ENCODE peak calls at places on chromosomes 3 and 15, in nine cellular contexts. One of them, this sample, is unnamed.

GRCh38 chr3:64244011-64244942 is 19.0 kb upstream of the PRICKLE2 start:
- DNase-seq in HTR-8/SVneo: no peak
- DNase-seq in stimulated activated CD4-positive, alpha-beta T cell treated with anti-CD3 and anti-CD28 coated beads, Interleukin-12 subunit alpha, Interleukin-12 subunit beta, amount 100 ng/mL, for 4 hours: no peak
- DNase-seq in HCT116: peak; percentile 51
- DNase-seq in fibroblast of the conjunctiva: no peak
- DNase-seq in CD8-positive, alpha-beta T cell: no peak
- DNase-seq in T-helper 2 cell treated with Interferon-gamma antibody and Interleukin-4, amounts not matched to agents 5 μg/mL and 100 μg/mL, for 36 hours: no peak
- DNase-seq in NCI-H1092 treated with DMSO at 0.1 percent for 48 hours: no peak
- DNase-seq in KBM-7: peak; percentile 25
- DNase-seq in this sample: no peak

GRCh38 chr3:39013921-39014509 is 37.7 kb downstream of the SCN11A start:
- DNase-seq in KBM-7: no peak
- DNase-seq in HCT116: no peak
- DNase-seq in fibroblast of the conjunctiva: no peak
- DNase-seq in HTR-8/SVneo: no peak
- DNase-seq in stimulated activated CD4-positive, alpha-beta T cell treated with anti-CD3 and anti-CD28 coated beads, Interleukin-12 subunit alpha, Interleukin-12 subunit beta, amount 100 ng/mL, for 4 hours: no peak
- DNase-seq in CD8-positive, alpha-beta T cell: no peak
- DNase-seq in NCI-H1092 treated with DMSO at 0.1 percent for 48 hours: no peak
- DNase-seq in T-helper 2 cell treated with Interferon-gamma antibody and Interleukin-4, amounts not matched to agents 5 μg/mL and 100 μg/mL, for 36 hours: no peak
- DNase-seq in this sample: no peak

GRCh38 chr15:79978694-79979519 is 7.9 kb upstream of the BCL2A1 start:
- DNase-seq in HCT116: no peak
- DNase-seq in T-helper 2 cell treated with Interferon-gamma antibody and Interleukin-4, amounts not matched to agents 5 μg/mL and 100 μg/mL, for 36 hours: no peak
- DNase-seq in KBM-7: peak; percentile 81
- DNase-seq in NCI-H1092 treated with DMSO at 0.1 percent for 48 hours: no peak
- DNase-seq in fibroblast of the conjunctiva: peak; percentile 44
- DNase-seq in CD8-positive, alpha-beta T cell: no peak
- DNase-seq in HTR-8/SVneo: no peak
- DNase-seq in stimulated activated CD4-positive, alpha-beta T cell treated with anti-CD3 and anti-CD28 coated beads, Interleukin-12 subunit alpha, Interleukin-12 subunit beta, amount 100 ng/mL, for 4 hours: no peak
- DNase-seq in this sample: no peak

GRCh38 chr15:25693321-25694237 is 169.5 kb downstream of the ATP10A start:
- DNase-seq in fibroblast of the conjunctiva: no peak
- DNase-seq in stimulated activated CD4-positive, alpha-beta T cell treated with anti-CD3 and anti-CD28 coated beads, Interleukin-12 subunit alpha, Interleukin-12 subunit beta, amount 100 ng/mL, for 4 hours: peak; percentile 26
- DNase-seq in KBM-7: peak; percentile 43
- DNase-seq in CD8-positive, alpha-beta T cell: peak; percentile 27
- DNase-seq in HCT116: no peak
- DNase-seq in NCI-H1092 treated with DMSO at 0.1 percent for 48 hours: peak; percentile 10
- DNase-seq in T-helper 2 cell treated with Interferon-gamma antibody and Interleukin-4, amounts not matched to agents 5 μg/mL and 100 μg/mL, for 36 hours: no peak
- DNase-seq in HTR-8/SVneo: no peak
- DNase-seq in this sample: no peak

GRCh38 chr3:52458770-52459540 is 3.6 kb downstream of the NISCH start:
- DNase-seq in fibroblast of the conjunctiva: no peak
- DNase-seq in T-helper 2 cell treated with Interferon-gamma antibody and Interleukin-4, amounts not matched to agents 5 μg/mL and 100 μg/mL, for 36 hours: no peak
- DNase-seq in CD8-positive, alpha-beta T cell: peak; percentile 21
- DNase-seq in KBM-7: no peak
- DNase-seq in stimulated activated CD4-positive, alpha-beta T cell treated with anti-CD3 and anti-CD28 coated beads, Interleukin-12 subunit alpha, Interleukin-12 subunit beta, amount 100 ng/mL, for 4 hours: no peak
- DNase-seq in HTR-8/SVneo: no peak
- DNase-seq in HCT116: no peak
- DNase-seq in NCI-H1092 treated with DMSO at 0.1 percent for 48 hours: no peak
- DNase-seq in this sample: no peak

GRCh38 chr3:112847692-112848091 is 1.0 kb upstream of the CD200R1L start:
- DNase-seq in KBM-7: no peak
- DNase-seq in HCT116: no peak
- DNase-seq in NCI-H1092 treated with DMSO at 0.1 percent for 48 hours: no peak
- DNase-seq in HTR-8/SVneo: no peak
- DNase-seq in fibroblast of the conjunctiva: no peak
- DNase-seq in CD8-positive, alpha-beta T cell: peak; percentile 34
- DNase-seq in stimulated activated CD4-positive, alpha-beta T cell treated with anti-CD3 and anti-CD28 coated beads, Interleukin-12 subunit alpha, Interleukin-12 subunit beta, amount 100 ng/mL, for 4 hours: no peak
- DNase-seq in T-helper 2 cell treated with Interferon-gamma antibody and Interleukin-4, amounts not matched to agents 5 μg/mL and 100 μg/mL, for 36 hours: no peak
- DNase-seq in this sample: no peak

GRCh38 chr15:64216722-64217428 is 54.1 kb upstream of the PPIB start:
- DNase-seq in fibroblast of the conjunctiva: no peak
- DNase-seq in NCI-H1092 treated with DMSO at 0.1 percent for 48 hours: peak; percentile 31
- DNase-seq in CD8-positive, alpha-beta T cell: no peak
- DNase-seq in KBM-7: no peak
- DNase-seq in HCT116: no peak
- DNase-seq in HTR-8/SVneo: no peak
- DNase-seq in stimulated activated CD4-positive, alpha-beta T cell treated with anti-CD3 and anti-CD28 coated beads, Interleukin-12 subunit alpha, Interleukin-12 subunit beta, amount 100 ng/mL, for 4 hours: no peak
- DNase-seq in T-helper 2 cell treated with Interferon-gamma antibody and Interleukin-4, amounts not matched to agents 5 μg/mL and 100 μg/mL, for 36 hours: no peak
- DNase-seq in this sample: no peak

GRCh38 chr15:77529394-77530159 is 103.1 kb downstream of the LINGO1 start:
- DNase-seq in NCI-H1092 treated with DMSO at 0.1 percent for 48 hours: no peak
- DNase-seq in fibroblast of the conjunctiva: no peak
- DNase-seq in T-helper 2 cell treated with Interferon-gamma antibody and Interleukin-4, amounts not matched to agents 5 μg/mL and 100 μg/mL, for 36 hours: no peak
- DNase-seq in HTR-8/SVneo: no peak
- DNase-seq in stimulated activated CD4-positive, alpha-beta T cell treated with anti-CD3 and anti-CD28 coated beads, Interleukin-12 subunit alpha, Interleukin-12 subunit beta, amount 100 ng/mL, for 4 hours: no peak
- DNase-seq in CD8-positive, alpha-beta T cell: no peak
- DNase-seq in HCT116: no peak
- DNase-seq in KBM-7: no peak
- DNase-seq in this sample: no peak

GRCh38 chr3:123755508-123755907 is 128.6 kb downstream of the MYLK start:
- DNase-seq in HCT116: no peak
- DNase-seq in CD8-positive, alpha-beta T cell: no peak
- DNase-seq in T-helper 2 cell treated with Interferon-gamma antibody and Interleukin-4, amounts not matched to agents 5 μg/mL and 100 μg/mL, for 36 hours: no peak
- DNase-seq in fibroblast of the conjunctiva: no peak
- DNase-seq in HTR-8/SVneo: no peak
- DNase-seq in NCI-H1092 treated with DMSO at 0.1 percent for 48 hours: no peak
- DNase-seq in KBM-7: no peak
- DNase-seq in stimulated activated CD4-positive, alpha-beta T cell treated with anti-CD3 and anti-CD28 coated beads, Interleukin-12 subunit alpha, Interleukin-12 subunit beta, amount 100 ng/mL, for 4 hours: no peak
- DNase-seq in this sample: no peak

GRCh38 chr15:96431787-96432186 is 101.3 kb downstream of the NR2F2 start:
- DNase-seq in NCI-H1092 treated with DMSO at 0.1 percent for 48 hours: no peak
- DNase-seq in T-helper 2 cell treated with Interferon-gamma antibody and Interleukin-4, amounts not matched to agents 5 μg/mL and 100 μg/mL, for 36 hours: no peak
- DNase-seq in fibroblast of the conjunctiva: no peak
- DNase-seq in KBM-7: no peak
- DNase-seq in HCT116: no peak
- DNase-seq in CD8-positive, alpha-beta T cell: no peak
- DNase-seq in stimulated activated CD4-positive, alpha-beta T cell treated with anti-CD3 and anti-CD28 coated beads, Interleukin-12 subunit alpha, Interleukin-12 subunit beta, amount 100 ng/mL, for 4 hours: no peak
- DNase-seq in HTR-8/SVneo: no peak
- DNase-seq in this sample: no peak

GRCh38 chr15:97849183-97849582 is 111.3 kb upstream of the ARRDC4 start:
- DNase-seq in CD8-positive, alpha-beta T cell: no peak
- DNase-seq in NCI-H1092 treated with DMSO at 0.1 percent for 48 hours: no peak
- DNase-seq in T-helper 2 cell treated with Interferon-gamma antibody and Interleukin-4, amounts not matched to agents 5 μg/mL and 100 μg/mL, for 36 hours: no peak
- DNase-seq in HCT116: no peak
- DNase-seq in KBM-7: no peak
- DNase-seq in HTR-8/SVneo: no peak
- DNase-seq in fibroblast of the conjunctiva: no peak
- DNase-seq in stimulated activated CD4-positive, alpha-beta T cell treated with anti-CD3 and anti-CD28 coated beads, Interleukin-12 subunit alpha, Interleukin-12 subunit beta, amount 100 ng/mL, for 4 hours: no peak
- DNase-seq in this sample: no peak

GRCh38 chr3:117616213-117616612 is 906.6 kb downstream of the TUSC7 start:
- DNase-seq in HTR-8/SVneo: no peak
- DNase-seq in KBM-7: no peak
- DNase-seq in CD8-positive, alpha-beta T cell: no peak
- DNase-seq in stimulated activated CD4-positive, alpha-beta T cell treated with anti-CD3 and anti-CD28 coated beads, Interleukin-12 subunit alpha, Interleukin-12 subunit beta, amount 100 ng/mL, for 4 hours: no peak
- DNase-seq in HCT116: no peak
- DNase-seq in fibroblast of the conjunctiva: no peak
- DNase-seq in T-helper 2 cell treated with Interferon-gamma antibody and Interleukin-4, amounts not matched to agents 5 μg/mL and 100 μg/mL, for 36 hours: no peak
- DNase-seq in NCI-H1092 treated with DMSO at 0.1 percent for 48 hours: no peak
- DNase-seq in this sample: no peak

GRCh38 chr15:89794627-89795241 is 18.6 kb downstream of the MESP2 start:
- DNase-seq in KBM-7: no peak
- DNase-seq in T-helper 2 cell treated with Interferon-gamma antibody and Interleukin-4, amounts not matched to agents 5 μg/mL and 100 μg/mL, for 36 hours: no peak
- DNase-seq in stimulated activated CD4-positive, alpha-beta T cell treated with anti-CD3 and anti-CD28 coated beads, Interleukin-12 subunit alpha, Interleukin-12 subunit beta, amount 100 ng/mL, for 4 hours: no peak
- DNase-seq in NCI-H1092 treated with DMSO at 0.1 percent for 48 hours: peak; percentile 4
- DNase-seq in CD8-positive, alpha-beta T cell: no peak
- DNase-seq in fibroblast of the conjunctiva: no peak
- DNase-seq in HTR-8/SVneo: no peak
- DNase-seq in HCT116: no peak
- DNase-seq in this sample: no peak

GRCh38 chr3:58560771-58561311 is 16.4 kb downstream of the FAM107A start:
- DNase-seq in fibroblast of the conjunctiva: peak; percentile 92
- DNase-seq in HCT116: no peak
- DNase-seq in KBM-7: peak; percentile 31
- DNase-seq in NCI-H1092 treated with DMSO at 0.1 percent for 48 hours: no peak
- DNase-seq in HTR-8/SVneo: peak; percentile 89
- DNase-seq in T-helper 2 cell treated with Interferon-gamma antibody and Interleukin-4, amounts not matched to agents 5 μg/mL and 100 μg/mL, for 36 hours: no peak
- DNase-seq in stimulated activated CD4-positive, alpha-beta T cell treated with anti-CD3 and anti-CD28 coated beads, Interleukin-12 subunit alpha, Interleukin-12 subunit beta, amount 100 ng/mL, for 4 hours: no peak
- DNase-seq in CD8-positive, alpha-beta T cell: no peak
- DNase-seq in this sample: no peak

GRCh38 chr3:188901126-188901525 is 270.6 kb upstream of the TPRG1 start:
- DNase-seq in HTR-8/SVneo: no peak
- DNase-seq in CD8-positive, alpha-beta T cell: no peak
- DNase-seq in KBM-7: no peak
- DNase-seq in stimulated activated CD4-positive, alpha-beta T cell treated with anti-CD3 and anti-CD28 coated beads, Interleukin-12 subunit alpha, Interleukin-12 subunit beta, amount 100 ng/mL, for 4 hours: no peak
- DNase-seq in HCT116: no peak
- DNase-seq in T-helper 2 cell treated with Interferon-gamma antibody and Interleukin-4, amounts not matched to agents 5 μg/mL and 100 μg/mL, for 36 hours: no peak
- DNase-seq in fibroblast of the conjunctiva: no peak
- DNase-seq in NCI-H1092 treated with DMSO at 0.1 percent for 48 hours: no peak
- DNase-seq in this sample: no peak

GRCh38 chr3:99376926-99377325 is 261.5 kb upstream of the COL8A1 start:
- DNase-seq in KBM-7: no peak
- DNase-seq in HTR-8/SVneo: no peak
- DNase-seq in T-helper 2 cell treated with Interferon-gamma antibody and Interleukin-4, amounts not matched to agents 5 μg/mL and 100 μg/mL, for 36 hours: no peak
- DNase-seq in NCI-H1092 treated with DMSO at 0.1 percent for 48 hours: no peak
- DNase-seq in fibroblast of the conjunctiva: no peak
- DNase-seq in CD8-positive, alpha-beta T cell: no peak
- DNase-seq in stimulated activated CD4-positive, alpha-beta T cell treated with anti-CD3 and anti-CD28 coated beads, Interleukin-12 subunit alpha, Interleukin-12 subunit beta, amount 100 ng/mL, for 4 hours: no peak
- DNase-seq in HCT116: no peak
- DNase-seq in this sample: no peak

GRCh38 chr3:42115946-42116345 is 24.8 kb downstream of the TRAK1 start:
- DNase-seq in NCI-H1092 treated with DMSO at 0.1 percent for 48 hours: no peak
- DNase-seq in KBM-7: no peak
- DNase-seq in T-helper 2 cell treated with Interferon-gamma antibody and Interleukin-4, amounts not matched to agents 5 μg/mL and 100 μg/mL, for 36 hours: no peak
- DNase-seq in HTR-8/SVneo: no peak
- DNase-seq in CD8-positive, alpha-beta T cell: no peak
- DNase-seq in stimulated activated CD4-positive, alpha-beta T cell treated with anti-CD3 and anti-CD28 coated beads, Interleukin-12 subunit alpha, Interleukin-12 subunit beta, amount 100 ng/mL, for 4 hours: no peak
- DNase-seq in HCT116: no peak
- DNase-seq in fibroblast of the conjunctiva: no peak
- DNase-seq in this sample: no peak

GRCh38 chr15:62799919-62800318 is 242.6 kb upstream of the TPM1 start:
- DNase-seq in KBM-7: no peak
- DNase-seq in fibroblast of the conjunctiva: no peak
- DNase-seq in NCI-H1092 treated with DMSO at 0.1 percent for 48 hours: no peak
- DNase-seq in stimulated activated CD4-positive, alpha-beta T cell treated with anti-CD3 and anti-CD28 coated beads, Interleukin-12 subunit alpha, Interleukin-12 subunit beta, amount 100 ng/mL, for 4 hours: no peak
- DNase-seq in HTR-8/SVneo: no peak
- DNase-seq in HCT116: no peak
- DNase-seq in T-helper 2 cell treated with Interferon-gamma antibody and Interleukin-4, amounts not matched to agents 5 μg/mL and 100 μg/mL, for 36 hours: no peak
- DNase-seq in CD8-positive, alpha-beta T cell: no peak
- DNase-seq in this sample: no peak

GRCh38 chr3:57169872-57170623 is 4.9 kb upstream of the IL17RD start:
- DNase-seq in HCT116: peak; percentile 64
- DNase-seq in stimulated activated CD4-positive, alpha-beta T cell treated with anti-CD3 and anti-CD28 coated beads, Interleukin-12 subunit alpha, Interleukin-12 subunit beta, amount 100 ng/mL, for 4 hours: peak; percentile 63
- DNase-seq in CD8-positive, alpha-beta T cell: peak; percentile 60
- DNase-seq in KBM-7: peak; percentile 67
- DNase-seq in HTR-8/SVneo: peak; percentile 75
- DNase-seq in NCI-H1092 treated with DMSO at 0.1 percent for 48 hours: peak; percentile 63
- DNase-seq in fibroblast of the conjunctiva: peak; percentile 51
- DNase-seq in T-helper 2 cell treated with Interferon-gamma antibody and Interleukin-4, amounts not matched to agents 5 μg/mL and 100 μg/mL, for 36 hours: peak; percentile 43
- DNase-seq in this sample: peak; percentile 63

GRCh38 chr15:40930430-40931299 is 1.5 kb downstream of the DLL4 start:
- DNase-seq in KBM-7: peak; percentile 35
- DNase-seq in HCT116: peak; percentile 70
- DNase-seq in T-helper 2 cell treated with Interferon-gamma antibody and Interleukin-4, amounts not matched to agents 5 μg/mL and 100 μg/mL, for 36 hours: no peak
- DNase-seq in CD8-positive, alpha-beta T cell: peak; percentile 41
- DNase-seq in HTR-8/SVneo: no peak
- DNase-seq in NCI-H1092 treated with DMSO at 0.1 percent for 48 hours: peak; percentile 35
- DNase-seq in stimulated activated CD4-positive, alpha-beta T cell treated with anti-CD3 and anti-CD28 coated beads, Interleukin-12 subunit alpha, Interleukin-12 subunit beta, amount 100 ng/mL, for 4 hours: peak; percentile 50
- DNase-seq in fibroblast of the conjunctiva: no peak
- DNase-seq in this sample: no peak

GRCh38 chr15:77528968-77529319 is 103.8 kb downstream of the LINGO1 start:
- DNase-seq in stimulated activated CD4-positive, alpha-beta T cell treated with anti-CD3 and anti-CD28 coated beads, Interleukin-12 subunit alpha, Interleukin-12 subunit beta, amount 100 ng/mL, for 4 hours: no peak
- DNase-seq in T-helper 2 cell treated with Interferon-gamma antibody and Interleukin-4, amounts not matched to agents 5 μg/mL and 100 μg/mL, for 36 hours: no peak
- DNase-seq in NCI-H1092 treated with DMSO at 0.1 percent for 48 hours: no peak
- DNase-seq in KBM-7: no peak
- DNase-seq in HCT116: no peak
- DNase-seq in fibroblast of the conjunctiva: no peak
- DNase-seq in CD8-positive, alpha-beta T cell: no peak
- DNase-seq in HTR-8/SVneo: no peak
- DNase-seq in this sample: no peak

GRCh38 chr15:72907733-72908132 is 124.2 kb upstream of the ADPGK start:
- DNase-seq in KBM-7: no peak
- DNase-seq in fibroblast of the conjunctiva: no peak
- DNase-seq in CD8-positive, alpha-beta T cell: no peak
- DNase-seq in stimulated activated CD4-positive, alpha-beta T cell treated with anti-CD3 and anti-CD28 coated beads, Interleukin-12 subunit alpha, Interleukin-12 subunit beta, amount 100 ng/mL, for 4 hours: no peak
- DNase-seq in HTR-8/SVneo: no peak
- DNase-seq in NCI-H1092 treated with DMSO at 0.1 percent for 48 hours: peak; percentile 2
- DNase-seq in T-helper 2 cell treated with Interferon-gamma antibody and Interleukin-4, amounts not matched to agents 5 μg/mL and 100 μg/mL, for 36 hours: no peak
- DNase-seq in HCT116: no peak
- DNase-seq in this sample: no peak

GRCh38 chr3:48548731-48549705 is 7.6 kb downstream of the PFKFB4 start:
- DNase-seq in stimulated activated CD4-positive, alpha-beta T cell treated with anti-CD3 and anti-CD28 coated beads, Interleukin-12 subunit alpha, Interleukin-12 subunit beta, amount 100 ng/mL, for 4 hours: peak; percentile 84
- DNase-seq in T-helper 2 cell treated with Interferon-gamma antibody and Interleukin-4, amounts not matched to agents 5 μg/mL and 100 μg/mL, for 36 hours: peak; percentile 68
- DNase-seq in HCT116: peak; percentile 54
- DNase-seq in HTR-8/SVneo: peak; percentile 75
- DNase-seq in KBM-7: peak; percentile 87
- DNase-seq in CD8-positive, alpha-beta T cell: peak; percentile 89
- DNase-seq in fibroblast of the conjunctiva: peak; percentile 57
- DNase-seq in NCI-H1092 treated with DMSO at 0.1 percent for 48 hours: peak; percentile 60
- DNase-seq in this sample: peak; percentile 50

GRCh38 chr15:70435369-70435768 is 328.0 kb downstream of the UACA start:
- DNase-seq in stimulated activated CD4-positive, alpha-beta T cell treated with anti-CD3 and anti-CD28 coated beads, Interleukin-12 subunit alpha, Interleukin-12 subunit beta, amount 100 ng/mL, for 4 hours: no peak
- DNase-seq in T-helper 2 cell treated with Interferon-gamma antibody and Interleukin-4, amounts not matched to agents 5 μg/mL and 100 μg/mL, for 36 hours: no peak
- DNase-seq in KBM-7: peak; percentile 42
- DNase-seq in CD8-positive, alpha-beta T cell: no peak
- DNase-seq in NCI-H1092 treated with DMSO at 0.1 percent for 48 hours: no peak
- DNase-seq in HCT116: no peak
- DNase-seq in HTR-8/SVneo: no peak
- DNase-seq in fibroblast of the conjunctiva: no peak
- DNase-seq in this sample: no peak

GRCh38 chr3:40753956-40754355 is 229.2 kb downstream of the ZNF621 start:
- DNase-seq in fibroblast of the conjunctiva: no peak
- DNase-seq in NCI-H1092 treated with DMSO at 0.1 percent for 48 hours: no peak
- DNase-seq in stimulated activated CD4-positive, alpha-beta T cell treated with anti-CD3 and anti-CD28 coated beads, Interleukin-12 subunit alpha, Interleukin-12 subunit beta, amount 100 ng/mL, for 4 hours: no peak
- DNase-seq in CD8-positive, alpha-beta T cell: no peak
- DNase-seq in T-helper 2 cell treated with Interferon-gamma antibody and Interleukin-4, amounts not matched to agents 5 μg/mL and 100 μg/mL, for 36 hours: no peak
- DNase-seq in HCT116: no peak
- DNase-seq in HTR-8/SVneo: no peak
- DNase-seq in KBM-7: no peak
- DNase-seq in this sample: no peak

GRCh38 chr3:6504385-6504784 is 356.5 kb upstream of the GRM7 start:
- DNase-seq in T-helper 2 cell treated with Interferon-gamma antibody and Interleukin-4, amounts not matched to agents 5 μg/mL and 100 μg/mL, for 36 hours: no peak
- DNase-seq in stimulated activated CD4-positive, alpha-beta T cell treated with anti-CD3 and anti-CD28 coated beads, Interleukin-12 subunit alpha, Interleukin-12 subunit beta, amount 100 ng/mL, for 4 hours: no peak
- DNase-seq in KBM-7: no peak
- DNase-seq in HCT116: no peak
- DNase-seq in CD8-positive, alpha-beta T cell: no peak
- DNase-seq in fibroblast of the conjunctiva: no peak
- DNase-seq in NCI-H1092 treated with DMSO at 0.1 percent for 48 hours: no peak
- DNase-seq in HTR-8/SVneo: no peak
- DNase-seq in this sample: no peak

GRCh38 chr3:43378066-43378935 is 92.0 kb downstream of the SNRK start:
- DNase-seq in CD8-positive, alpha-beta T cell: peak; percentile 77
- DNase-seq in stimulated activated CD4-positive, alpha-beta T cell treated with anti-CD3 and anti-CD28 coated beads, Interleukin-12 subunit alpha, Interleukin-12 subunit beta, amount 100 ng/mL, for 4 hours: peak; percentile 59
- DNase-seq in KBM-7: peak; percentile 55
- DNase-seq in HCT116: peak; percentile 39
- DNase-seq in T-helper 2 cell treated with Interferon-gamma antibody and Interleukin-4, amounts not matched to agents 5 μg/mL and 100 μg/mL, for 36 hours: peak; percentile 40
- DNase-seq in HTR-8/SVneo: peak; percentile 25
- DNase-seq in fibroblast of the conjunctiva: no peak
- DNase-seq in NCI-H1092 treated with DMSO at 0.1 percent for 48 hours: peak; percentile 7
- DNase-seq in this sample: no peak

GRCh38 chr15:46091860-46092450 is 457.1 kb downstream of the SQOR start:
- DNase-seq in T-helper 2 cell treated with Interferon-gamma antibody and Interleukin-4, amounts not matched to agents 5 μg/mL and 100 μg/mL, for 36 hours: no peak
- DNase-seq in HTR-8/SVneo: peak; percentile 11
- DNase-seq in fibroblast of the conjunctiva: no peak
- DNase-seq in KBM-7: peak; percentile 52
- DNase-seq in stimulated activated CD4-positive, alpha-beta T cell treated with anti-CD3 and anti-CD28 coated beads, Interleukin-12 subunit alpha, Interleukin-12 subunit beta, amount 100 ng/mL, for 4 hours: no peak
- DNase-seq in HCT116: peak; percentile 4
- DNase-seq in NCI-H1092 treated with DMSO at 0.1 percent for 48 hours: peak; percentile 25
- DNase-seq in CD8-positive, alpha-beta T cell: no peak
- DNase-seq in this sample: peak; percentile 35

GRCh38 chr15:51776952-51777574 is 25.7 kb downstream of the TMOD2 start:
- DNase-seq in stimulated activated CD4-positive, alpha-beta T cell treated with anti-CD3 and anti-CD28 coated beads, Interleukin-12 subunit alpha, Interleukin-12 subunit beta, amount 100 ng/mL, for 4 hours: peak; percentile 40
- DNase-seq in HCT116: peak; percentile 64
- DNase-seq in fibroblast of the conjunctiva: peak; percentile 72
- DNase-seq in T-helper 2 cell treated with Interferon-gamma antibody and Interleukin-4, amounts not matched to agents 5 μg/mL and 100 μg/mL, for 36 hours: peak; percentile 47
- DNase-seq in CD8-positive, alpha-beta T cell: peak; percentile 63
- DNase-seq in NCI-H1092 treated with DMSO at 0.1 percent for 48 hours: peak; percentile 66
- DNase-seq in KBM-7: peak; percentile 79
- DNase-seq in HTR-8/SVneo: peak; percentile 70
- DNase-seq in this sample: peak; percentile 20

GRCh38 chr3:23923786-23924185 is 6.9 kb downstream of the RPL15 start:
- DNase-seq in stimulated activated CD4-positive, alpha-beta T cell treated with anti-CD3 and anti-CD28 coated beads, Interleukin-12 subunit alpha, Interleukin-12 subunit beta, amount 100 ng/mL, for 4 hours: no peak
- DNase-seq in NCI-H1092 treated with DMSO at 0.1 percent for 48 hours: no peak
- DNase-seq in HCT116: no peak
- DNase-seq in CD8-positive, alpha-beta T cell: no peak
- DNase-seq in HTR-8/SVneo: no peak
- DNase-seq in fibroblast of the conjunctiva: no peak
- DNase-seq in T-helper 2 cell treated with Interferon-gamma antibody and Interleukin-4, amounts not matched to agents 5 μg/mL and 100 μg/mL, for 36 hours: no peak
- DNase-seq in KBM-7: peak; percentile 65
- DNase-seq in this sample: no peak

GRCh38 chr3:52792961-52793695 is 1.5 kb upstream of the ITIH3 start:
- DNase-seq in CD8-positive, alpha-beta T cell: no peak
- DNase-seq in NCI-H1092 treated with DMSO at 0.1 percent for 48 hours: no peak
- DNase-seq in HCT116: no peak
- DNase-seq in KBM-7: no peak
- DNase-seq in T-helper 2 cell treated with Interferon-gamma antibody and Interleukin-4, amounts not matched to agents 5 μg/mL and 100 μg/mL, for 36 hours: no peak
- DNase-seq in HTR-8/SVneo: no peak
- DNase-seq in stimulated activated CD4-positive, alpha-beta T cell treated with anti-CD3 and anti-CD28 coated beads, Interleukin-12 subunit alpha, Interleukin-12 subunit beta, amount 100 ng/mL, for 4 hours: no peak
- DNase-seq in fibroblast of the conjunctiva: no peak
- DNase-seq in this sample: no peak

This sample was measured in SHP77 treated with DMSO at 0.1 percent for 48 hours.